ENCODE peak calls at places on chromosomes 2 and 18, in six cellular contexts. One of them, this sample, is unnamed.

GRCh38 chr2:98444436-98445166 is at the start of gene INPP4A:
- DNase-seq in K562: peak; percentile 94
- DNase-seq in HCT116: peak; percentile 21
- DNase-seq in HepG2: peak; percentile 66
- DNase-seq in GM12878: no peak
- DNase-seq in H1: no peak
- DNase-seq in this sample: peak; percentile 83

GRCh38 chr2:127083819-127084503 is 23.0 kb downstream of the BIN1 start:
- DNase-seq in K562: no peak
- DNase-seq in HCT116: no peak
- DNase-seq in HepG2: no peak
- DNase-seq in GM12878: no peak
- DNase-seq in H1: no peak
- DNase-seq in this sample: no peak

GRCh38 chr2:100752628-100753333 is 67.2 kb upstream of the NPAS2 start:
- DNase-seq in K562: no peak
- DNase-seq in HCT116: no peak
- DNase-seq in HepG2: peak; percentile 67
- DNase-seq in GM12878: no peak
- DNase-seq in H1: no peak
- DNase-seq in this sample: no peak

GRCh38 chr2:43356774-43357173 is 130.4 kb upstream of the ZFP36L2 start:
- DNase-seq in K562: no peak
- DNase-seq in HCT116: no peak
- DNase-seq in HepG2: no peak
- DNase-seq in GM12878: no peak
- DNase-seq in H1: no peak
- DNase-seq in this sample: no peak

GRCh38 chr2:18299423-18300212 is 260.8 kb downstream of the RDH14 start:
- DNase-seq in K562: no peak
- DNase-seq in HCT116: no peak
- DNase-seq in HepG2: peak; percentile 71
- DNase-seq in GM12878: no peak
- DNase-seq in H1: peak; percentile 19
- DNase-seq in this sample: no peak

GRCh38 chr2:50922506-50922905 is 109.4 kb downstream of the NRXN1 start:
- DNase-seq in K562: no peak
- DNase-seq in HCT116: no peak
- DNase-seq in HepG2: no peak
- DNase-seq in GM12878: no peak
- DNase-seq in H1: no peak
- DNase-seq in this sample: no peak

GRCh38 chr2:6957910-6958615 is 40.9 kb downstream of the RNF144A start:
- DNase-seq in K562: no peak
- DNase-seq in HCT116: no peak
- DNase-seq in HepG2: no peak
- DNase-seq in GM12878: no peak
- DNase-seq in H1: no peak
- DNase-seq in this sample: no peak

GRCh38 chr18:43932140-43932539 is 654.9 kb upstream of the SYT4 start:
- DNase-seq in K562: no peak
- DNase-seq in HCT116: no peak
- DNase-seq in HepG2: no peak
- DNase-seq in GM12878: no peak
- DNase-seq in H1: no peak
- DNase-seq in this sample: no peak

GRCh38 chr2:30280596-30281434 is 49.5 kb downstream of the LBH start:
- DNase-seq in K562: no peak
- DNase-seq in HCT116: no peak
- DNase-seq in HepG2: no peak
- DNase-seq in GM12878: no peak
- DNase-seq in H1: no peak
- DNase-seq in this sample: no peak

GRCh38 chr2:240624950-240625621 is at the start of gene GPR35:
- DNase-seq in K562: peak; percentile 68
- DNase-seq in HCT116: no peak
- DNase-seq in HepG2: no peak
- DNase-seq in GM12878: peak; percentile 42
- DNase-seq in H1: no peak
- DNase-seq in this sample: peak; percentile 7

GRCh38 chr18:34661464-34662087 is 48.5 kb upstream of the DTNA start:
- DNase-seq in K562: peak; percentile 63
- DNase-seq in HCT116: peak; percentile 33
- DNase-seq in HepG2: peak; percentile 48
- DNase-seq in GM12878: no peak
- DNase-seq in H1: no peak
- DNase-seq in this sample: no peak

GRCh38 chr18:23935804-23936203 is 78.8 kb upstream of the TTC39C start:
- DNase-seq in K562: no peak
- DNase-seq in HCT116: no peak
- DNase-seq in HepG2: no peak
- DNase-seq in GM12878: no peak
- DNase-seq in H1: no peak
- DNase-seq in this sample: no peak

GRCh38 chr2:19848029-19848750 is 53.6 kb downstream of the TTC32 start:
- DNase-seq in K562: no peak
- DNase-seq in HCT116: no peak
- DNase-seq in HepG2: no peak
- DNase-seq in GM12878: no peak
- DNase-seq in H1: no peak
- DNase-seq in this sample: no peak
- TF ChIP-seq ATF3 in K562: no peak
- TF ChIP-seq ATF3 in HCT116: no peak
- TF ChIP-seq ATF3 in HepG2: no peak
- TF ChIP-seq ATF3 in GM12878: no peak
- TF ChIP-seq ATF3 in H1: no peak
- TF ChIP-seq ATF3 in this sample: no peak

GRCh38 chr18:36314754-36315153 is 17.2 kb downstream of the FHOD3 start:
- DNase-seq in K562: no peak
- DNase-seq in HCT116: no peak
- DNase-seq in HepG2: no peak
- DNase-seq in GM12878: no peak
- DNase-seq in H1: no peak
- DNase-seq in this sample: no peak
- TF ChIP-seq ATF3 in K562: no peak
- TF ChIP-seq ATF3 in HCT116: no peak
- TF ChIP-seq ATF3 in HepG2: no peak
- TF ChIP-seq ATF3 in GM12878: no peak
- TF ChIP-seq ATF3 in H1: no peak
- TF ChIP-seq ATF3 in this sample: no peak

GRCh38 chr2:69118609-69119008 is 105.6 kb downstream of the ANTXR1 start:
- DNase-seq in K562: no peak
- DNase-seq in HCT116: no peak
- DNase-seq in HepG2: no peak
- DNase-seq in GM12878: no peak
- DNase-seq in H1: no peak
- DNase-seq in this sample: no peak
- TF ChIP-seq ATF3 in K562: no peak
- TF ChIP-seq ATF3 in HCT116: no peak
- TF ChIP-seq ATF3 in HepG2: no peak
- TF ChIP-seq ATF3 in GM12878: no peak
- TF ChIP-seq ATF3 in H1: no peak
- TF ChIP-seq ATF3 in this sample: no peak

GRCh38 chr2:24050041-24050655 is 607 bp downstream of the FKBP1B start:
- DNase-seq in K562: no peak
- DNase-seq in HCT116: no peak
- DNase-seq in HepG2: peak; percentile 28
- DNase-seq in GM12878: no peak
- DNase-seq in H1: no peak
- DNase-seq in this sample: peak; percentile 56
- TF ChIP-seq ATF3 in K562: no peak
- TF ChIP-seq ATF3 in HCT116: no peak
- TF ChIP-seq ATF3 in HepG2: peak; percentile 11
- TF ChIP-seq ATF3 in GM12878: no peak
- TF ChIP-seq ATF3 in H1: no peak
- TF ChIP-seq ATF3 in this sample: no peak

DNA sequence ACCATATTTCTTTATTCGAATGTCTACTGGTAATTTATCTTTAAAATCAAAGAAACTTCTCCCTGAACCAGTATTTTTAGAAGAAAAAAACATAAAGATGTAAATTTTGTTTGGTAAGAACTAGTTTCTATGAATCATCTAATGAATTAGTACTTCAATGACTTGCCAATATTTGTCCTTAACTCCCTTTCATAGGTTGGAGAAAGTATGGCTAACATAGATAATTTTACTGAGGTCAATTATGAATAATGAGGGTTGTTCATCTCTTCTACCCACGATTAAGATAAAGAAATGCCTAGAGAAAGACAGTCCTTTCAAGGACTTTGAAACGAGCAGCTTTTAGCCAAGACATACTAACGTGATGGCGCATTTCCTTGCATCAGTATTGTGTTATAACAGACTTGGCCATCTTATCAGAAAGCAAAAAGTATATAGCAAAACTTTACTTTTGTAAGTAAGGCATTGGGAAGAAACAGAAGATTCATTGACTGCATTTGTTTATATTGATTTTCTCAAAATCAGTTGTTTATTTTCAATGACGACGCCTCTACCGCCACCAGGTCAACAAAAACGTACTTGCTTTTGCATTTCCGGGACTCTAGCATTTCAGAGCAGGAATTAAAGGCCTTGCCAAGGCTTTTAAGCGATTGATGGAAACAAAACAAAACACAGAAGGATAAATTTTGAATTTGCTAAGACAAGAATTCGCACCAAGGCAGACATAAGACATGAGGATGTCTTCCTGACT is 997 bp downstream of the RBM43 start:
- DNase-seq in K562: peak; percentile 26
- DNase-seq in HCT116: no peak
- DNase-seq in HepG2: no peak
- DNase-seq in GM12878: peak; percentile 3
- DNase-seq in H1: no peak
- DNase-seq in this sample: no peak
- TF ChIP-seq ATF3 in K562: peak; percentile 14
- TF ChIP-seq ATF3 in HCT116: no peak
- TF ChIP-seq ATF3 in HepG2: no peak
- TF ChIP-seq ATF3 in GM12878: no peak
- TF ChIP-seq ATF3 in H1: no peak
- TF ChIP-seq ATF3 in this sample: no peak

This sample was measured in WTC11.